ENCODE peak calls at places on chromosomes 12 and 14, in ten cellular contexts. M is memory B cell; C is HCT116; P is stimulated activated memory B cell treated with anti-CD40 and anti-IgM and Interleukin-4, amounts not matched to agents 10 μg/mL and 1 μg/mL and 100 μg/mL, for 72 hours; Q is right cardiac atrium; T is sciatic nerve; Z is thoracic aorta; N is SK-N-SH treated with all-trans-retinoic acid at 6 μM for 48 hours; J is lung; S is Right ventricle myocardium inferior. U is an unnamed sample.
A peak's percentile ranks its signal among the peaks of the same experiment; 100 is the strongest.

GRCh38 chr12:47838286-47838931 is 18.7 kb upstream of the HDAC7 start:
- ATAC-seq in T (peak; percentile 68), Q (peak; percentile 65), S (peak; percentile 49), Z (peak; percentile 38), N (peak; percentile 76), J (no peak), P (no peak), M (peak; percentile 41), C (peak; percentile 75), U (no peak)

GRCh38 chr12:103858953-103859601 is 18.0 kb upstream of the NT5DC3 start:
- ATAC-seq in N (peak; percentile 96), C (peak; percentile 91), Z (peak; percentile 99), M (no peak), Q (peak; percentile 85), S (peak; percentile 54), J (peak; percentile 73), P (no peak), T (peak; percentile 77), U (peak; percentile 99)

GRCh38 chr12:21989819-21990412 is 48.7 kb upstream of the ABCC9 start:
- ATAC-seq in Z (no peak), M (no peak), T (peak; percentile 61), C (peak; percentile 70), Q (no peak), N (peak; percentile 67), S (no peak), J (no peak), P (no peak), U (no peak)

GRCh38 chr14:104187931-104188726 is 49.7 kb downstream of the KIF26A start:
- ATAC-seq in T (no peak), J (no peak), N (no peak), P (no peak), Q (no peak), Z (no peak), S (no peak), M (no peak), C (no peak), U (no peak)

GRCh38 chr12:65875635-65876034 is 51.4 kb downstream of the HMGA2 start:
- ATAC-seq in M (no peak), Q (no peak), T (no peak), C (no peak), P (no peak), Z (no peak), S (no peak), N (peak; percentile 13), J (no peak), U (no peak)

GRCh38 chr14:88039197-88039596 is 34.3 kb downstream of the GPR65 start:
- ATAC-seq in M (no peak), P (no peak), C (no peak), S (no peak), N (no peak), J (no peak), Z (no peak), Q (no peak), T (no peak), U (no peak)

GRCh38 chr12:93390565-93391297 is 13.0 kb downstream of the NUDT4 start:
- ATAC-seq in S (peak; percentile 9), T (no peak), M (peak; percentile 92), Z (no peak), P (peak; percentile 80), C (no peak), N (no peak), Q (peak; percentile 39), J (no peak), U (no peak)

GRCh38 chr14:68362841-68363240 is 430.0 kb downstream of the ZFP36L1 start:
- ATAC-seq in C (no peak), Z (no peak), M (peak; percentile 66), S (no peak), J (no peak), N (no peak), T (no peak), P (peak; percentile 72), Q (no peak), U (no peak)

GRCh38 chr12:11408096-11408495 is 12.7 kb upstream of the PRB2 start:
- ATAC-seq in S (no peak), Q (no peak), T (no peak), J (no peak), P (no peak), Z (no peak), M (no peak), N (no peak), C (no peak), U (no peak)

U was measured in gastroesophageal sphincter.